ENCODE peak calls at places on chromosome 9, in four cellular contexts. One of them, this sample, is unnamed.

GRCh38 chr9:107750741-107751521 is 261.4 kb upstream of the KLF4 start:
- DNase-seq in HCT116: peak
- DNase-seq in K562: no peak
- DNase-seq in HepG2: peak
- DNase-seq in this sample: no peak

GRCh38 chr9:100637787-100638186 is 59.9 kb downstream of the CAVIN4 start:
- DNase-seq in K562: no peak
- DNase-seq in HCT116: no peak
- DNase-seq in HepG2: peak
- DNase-seq in this sample: no peak

GRCh38 chr9:75083188-75083976 is 4.6 kb downstream of the NMRK1 start:
- DNase-seq in K562: peak
- DNase-seq in HCT116: no peak
- DNase-seq in HepG2: peak
- DNase-seq in this sample: no peak

GRCh38 chr9:84955971-84956370 is 286.4 kb downstream of the NTRK2 start:
- DNase-seq in HepG2: no peak
- DNase-seq in K562: no peak
- DNase-seq in HCT116: no peak
- DNase-seq in this sample: no peak

GRCh38 chr9:91302831-91303230 is 58.9 kb downstream of the AUH start:
- DNase-seq in HCT116: peak
- DNase-seq in K562: no peak
- DNase-seq in HepG2: peak
- DNase-seq in this sample: no peak

GRCh38 chr9:95736370-95736769 is 139.1 kb upstream of the ERCC6L2 start:
- DNase-seq in HepG2: no peak
- DNase-seq in HCT116: no peak
- DNase-seq in K562: peak
- DNase-seq in this sample: no peak

GRCh38 chr9:14962193-14962899 is 52.1 kb upstream of the FREM1 start:
- DNase-seq in K562: no peak
- DNase-seq in HCT116: no peak
- DNase-seq in HepG2: no peak
- DNase-seq in this sample: no peak

GRCh38 chr9:128304971-128305288 is 17.3 kb downstream of the TRUB2 start:
- DNase-seq in K562: no peak
- DNase-seq in HCT116: no peak
- DNase-seq in HepG2: no peak
- DNase-seq in this sample: no peak

GRCh38 chr9:34592895-34593601 is 3.5 kb upstream of the CNTFR start:
- DNase-seq in K562: no peak
- DNase-seq in HepG2: no peak
- DNase-seq in HCT116: no peak
- DNase-seq in this sample: no peak

GRCh38 chr9:89623925-89624420 is 19.2 kb downstream of the GADD45G start:
- DNase-seq in K562: no peak
- DNase-seq in HepG2: no peak
- DNase-seq in HCT116: no peak
- DNase-seq in this sample: no peak

GRCh38 chr9:93267091-93267541 is 83.2 kb downstream of the WNK2 start:
- DNase-seq in K562: no peak
- DNase-seq in HCT116: no peak
- DNase-seq in HepG2: no peak
- DNase-seq in this sample: no peak

GRCh38 chr9:93266521-93267001 is 82.6 kb downstream of the WNK2 start:
- DNase-seq in HCT116: no peak
- DNase-seq in HepG2: no peak
- DNase-seq in K562: peak
- DNase-seq in this sample: no peak

GRCh38 chr9:93270976-93271375 is 87.0 kb downstream of the WNK2 start:
- DNase-seq in HepG2: no peak
- DNase-seq in HCT116: no peak
- DNase-seq in K562: no peak
- DNase-seq in this sample: no peak

GRCh38 chr9:93267681-93268505 is 84.0 kb downstream of the WNK2 start:
- DNase-seq in HCT116: no peak
- DNase-seq in K562: peak
- DNase-seq in HepG2: no peak
- DNase-seq in this sample: no peak

GRCh38 chr9:93268551-93269314 is 84.8 kb downstream of the WNK2 start:
- DNase-seq in K562: no peak
- DNase-seq in HCT116: no peak
- DNase-seq in HepG2: no peak
- DNase-seq in this sample: no peak
- TF ChIP-seq ZBTB33 in K562: no peak
- TF ChIP-seq ZBTB33 in HCT116: no peak
- TF ChIP-seq ZBTB33 in HepG2: no peak
- TF ChIP-seq ZBTB33 in this sample: no peak

GRCh38 chr9:11319477-11320060 is 706.8 kb upstream of the PTPRD start:
- DNase-seq in HepG2: no peak
- DNase-seq in K562: no peak
- DNase-seq in HCT116: no peak
- DNase-seq in this sample: no peak
- TF ChIP-seq ZBTB33 in HepG2: no peak
- TF ChIP-seq ZBTB33 in K562: no peak
- TF ChIP-seq ZBTB33 in HCT116: no peak
- TF ChIP-seq ZBTB33 in this sample: no peak

DNA sequence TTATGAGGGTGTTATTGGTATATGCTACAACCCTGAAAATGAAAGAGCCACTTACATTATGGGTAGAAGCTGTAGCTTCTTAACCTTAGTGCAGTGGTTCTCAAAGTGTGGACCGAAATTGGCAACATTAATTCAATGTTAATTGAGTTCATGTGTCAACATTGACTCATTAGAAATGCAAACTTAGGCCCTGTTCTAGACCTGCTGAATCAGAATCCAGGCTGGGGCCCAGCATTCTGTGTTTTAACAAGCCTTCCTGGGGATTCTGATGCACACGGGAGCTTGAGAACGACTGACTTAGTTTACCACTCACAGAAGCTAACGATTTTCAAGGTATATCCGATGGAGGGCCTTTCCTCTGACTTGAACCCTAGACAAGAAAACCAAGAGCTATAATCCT is 7.3 kb downstream of the VLDLR start:
- DNase-seq in HCT116: no peak
- DNase-seq in HepG2: no peak
- DNase-seq in K562: no peak
- DNase-seq in this sample: no peak
- TF ChIP-seq ZBTB33 in HCT116: no peak
- TF ChIP-seq ZBTB33 in HepG2: no peak
- TF ChIP-seq ZBTB33 in K562: no peak
- TF ChIP-seq ZBTB33 in this sample: no peak

DNA sequence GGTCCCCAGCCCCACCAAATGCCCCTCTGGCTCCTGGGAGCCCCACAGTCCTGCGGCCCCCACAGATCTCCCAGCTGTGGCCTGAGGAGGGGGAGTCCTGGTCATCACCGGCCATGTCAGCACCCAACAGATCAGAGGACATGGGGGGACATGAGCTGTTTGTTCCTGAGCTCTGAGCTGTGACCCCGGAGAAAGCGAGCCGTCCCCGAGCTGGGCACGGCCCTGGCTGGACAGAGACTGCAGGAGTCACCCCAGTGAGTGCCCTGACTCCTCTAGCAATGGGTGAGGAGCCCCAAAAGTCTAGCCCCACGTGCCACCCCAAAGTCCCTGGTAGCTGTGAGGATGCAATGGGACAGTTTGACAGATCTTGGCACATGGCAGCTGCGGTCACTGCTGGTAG is 25.7 kb downstream of the CCDC187 start:
- DNase-seq in HCT116: no peak
- DNase-seq in HepG2: no peak
- DNase-seq in K562: no peak
- DNase-seq in this sample: no peak
- TF ChIP-seq ZBTB33 in HCT116: no peak
- TF ChIP-seq ZBTB33 in HepG2: no peak
- TF ChIP-seq ZBTB33 in K562: no peak
- TF ChIP-seq ZBTB33 in this sample: no peak

DNA sequence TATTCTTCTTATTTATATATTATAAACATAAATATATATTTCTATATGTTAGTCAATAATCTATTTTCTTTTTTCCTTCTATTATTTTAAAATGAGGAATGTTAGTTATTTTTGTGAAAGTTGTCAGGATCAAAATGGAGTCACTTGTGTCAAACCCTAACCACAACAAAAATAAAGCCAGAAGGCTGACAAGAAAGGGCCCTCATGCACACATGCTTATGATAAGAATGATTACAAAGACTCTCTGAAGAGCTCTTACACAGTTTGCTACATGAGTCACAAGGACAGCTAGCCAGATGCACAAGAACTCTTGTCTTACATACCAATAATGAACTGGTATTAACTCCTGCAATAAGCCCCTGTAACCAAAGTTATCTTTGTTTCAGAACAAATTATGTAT is 64.7 kb downstream of the GGTA1 start:
- DNase-seq in HepG2: no peak
- DNase-seq in K562: no peak
- DNase-seq in HCT116: no peak
- DNase-seq in this sample: no peak
- TF ChIP-seq ZBTB33 in HepG2: no peak
- TF ChIP-seq ZBTB33 in K562: no peak
- TF ChIP-seq ZBTB33 in HCT116: no peak
- TF ChIP-seq ZBTB33 in this sample: no peak

DNA sequence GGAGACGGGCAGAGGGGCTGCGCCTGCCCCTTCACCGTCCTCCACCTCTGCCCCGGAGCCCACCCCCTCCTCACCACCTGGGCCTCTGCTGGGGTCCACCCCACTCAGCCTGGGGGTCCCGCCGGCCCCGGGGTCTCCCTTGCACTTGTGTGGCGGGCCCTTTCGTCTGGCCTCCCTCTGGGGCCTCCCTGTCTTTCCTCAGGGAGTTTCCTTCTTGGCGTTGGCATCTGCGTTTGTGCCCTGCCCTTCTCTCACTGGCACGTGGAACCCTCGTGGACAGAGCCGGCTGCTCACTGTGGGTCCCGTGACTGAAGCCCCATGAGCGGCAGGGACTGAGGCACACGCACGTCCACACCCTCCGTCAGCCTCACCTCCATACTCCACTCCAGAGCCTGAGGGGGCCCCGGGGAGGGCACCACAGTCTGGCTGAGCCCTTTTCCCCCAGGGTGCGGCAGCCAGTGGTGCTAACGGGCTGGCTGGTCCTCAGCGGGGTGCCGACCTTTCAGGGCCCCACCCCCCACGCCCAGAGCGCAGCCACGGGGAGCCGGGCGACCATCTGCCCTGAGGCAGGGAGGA is 52.9 kb upstream of the NRARP start:
- DNase-seq in HepG2: no peak
- DNase-seq in K562: no peak
- DNase-seq in HCT116: no peak
- DNase-seq in this sample: no peak
- TF ChIP-seq ZBTB33 in HepG2: no peak
- TF ChIP-seq ZBTB33 in K562: no peak
- TF ChIP-seq ZBTB33 in HCT116: no peak
- TF ChIP-seq ZBTB33 in this sample: no peak

GRCh38 chr9:38198140-38198539 is 129.1 kb upstream of the SHB start:
- DNase-seq in K562: no peak
- DNase-seq in HCT116: no peak
- DNase-seq in HepG2: no peak
- DNase-seq in this sample: no peak
- TF ChIP-seq ZBTB33 in K562: no peak
- TF ChIP-seq ZBTB33 in HCT116: no peak
- TF ChIP-seq ZBTB33 in HepG2: no peak
- TF ChIP-seq ZBTB33 in this sample: no peak

DNA sequence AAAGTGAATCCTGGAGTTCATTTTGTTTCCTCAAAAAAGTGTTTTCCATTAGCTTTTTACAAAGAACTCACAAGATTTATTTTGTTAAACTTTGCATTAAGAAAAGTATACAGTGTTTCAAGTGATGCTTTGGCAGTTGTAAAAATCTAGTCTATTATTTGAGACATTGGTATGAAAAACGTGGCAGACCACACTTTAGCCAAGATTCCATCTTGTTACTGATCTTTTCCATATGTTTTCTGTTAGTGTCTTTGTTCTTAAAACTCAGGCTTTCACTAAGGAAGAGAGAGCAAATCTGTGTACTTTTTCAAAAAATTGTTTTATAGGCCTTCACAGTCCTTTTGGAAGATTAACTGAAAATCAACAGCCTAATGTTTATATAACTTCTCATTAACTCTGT is 1.3 kb upstream of the OMD start:
- DNase-seq in HepG2: no peak
- DNase-seq in HCT116: no peak
- DNase-seq in K562: no peak
- DNase-seq in this sample: no peak
- TF ChIP-seq ZBTB33 in HepG2: no peak
- TF ChIP-seq ZBTB33 in HCT116: no peak
- TF ChIP-seq ZBTB33 in K562: no peak
- TF ChIP-seq ZBTB33 in this sample: no peak